ENCODE peak calls at places on chromosome X, in six cellular contexts. C, W, S, K, B and N are unnamed samples.

GRCh38 chrX:109952985-109953905 is 49.7 kb upstream of the TMEM164 start:
- DNase-seq in C (no peak), W (no peak), S (no peak), K (no peak), B (no peak), N (no peak)

GRCh38 chrX:2507904-2508630 is 7.3 kb upstream of the DHRSX start:
- DNase-seq in C (no peak), W (no peak), S (no peak), K (no peak), B (no peak), N (no peak)

GRCh38 chrX:151031365-151031975 is 48.3 kb downstream of the HMGB3 start:
- DNase-seq in C (no peak), W (no peak), S (no peak), K (no peak), B (no peak), N (no peak)

GRCh38 chrX:134849390-134849789 is 141.4 kb upstream of the SMIM10 start:
- DNase-seq in C (no peak), W (no peak), S (peak), K (no peak), B (no peak), N (no peak)

GRCh38 chrX:45843518-45843917 is 642.8 kb upstream of the DIPK2B start:
- DNase-seq in C (no peak), W (no peak), S (peak), K (no peak), B (peak), N (no peak)

GRCh38 chrX:20063716-20064351 is 52.9 kb downstream of the MAP7D2 start:
- DNase-seq in C (no peak), W (no peak), S (no peak), K (no peak), B (peak), N (no peak)

GRCh38 chrX:29561417-29561816 is 653.9 kb upstream of the MAGEB2 start:
- DNase-seq in C (no peak), W (no peak), S (no peak), K (no peak), B (no peak), N (no peak)

GRCh38 chrX:7574325-7574724 is 268.6 kb upstream of the VCX start:
- DNase-seq in C (no peak), W (no peak), S (peak), K (no peak), B (peak), N (peak)

GRCh38 chrX:96889726-96890125 is 6.0 kb downstream of the RPA4 start:
- DNase-seq in C (no peak), W (no peak), S (peak), K (no peak), B (no peak), N (no peak)

GRCh38 chrX:110853610-110854009 is 58.0 kb upstream of the CHRDL1 start:
- DNase-seq in C (no peak), W (no peak), S (no peak), K (no peak), B (peak), N (no peak)

GRCh38 chrX:19721726-19722370 is 165.6 kb downstream of the SH3KBP1 start:
- DNase-seq in C (no peak), W (no peak), S (peak), K (peak), B (no peak), N (no peak)